ENCODE peak calls at places on chromosomes 16 and 17, in six cellular contexts. M is A549, L is GM12878, N is HepG2, S is K562, Y is SK-N-SH. Z is an unnamed sample.

GRCh38 chr17:5826384-5826783 is 242.1 kb upstream of the NLRP1 start:
- DNase-seq in M (no peak), L (no peak), N (no peak), S (no peak), Y (no peak), Z (no peak)

GRCh38 chr17:28688481-28688880 is 23.2 kb downstream of the PROCA1 start:
- DNase-seq in M (no peak), L (no peak), N (no peak), S (no peak), Y (no peak), Z (no peak)

GRCh38 chr16:48318630-48319029 is 66.6 kb downstream of the SIAH1 start:
- DNase-seq in M (no peak), L (peak), N (no peak), S (no peak), Y (no peak), Z (peak)

GRCh38 chr16:69590590-69590989 is 24.8 kb downstream of the NFAT5 start:
- DNase-seq in M (no peak), L (no peak), N (no peak), S (peak), Y (no peak), Z (no peak)

GRCh38 chr16:50234771-50235556 is 31.4 kb upstream of the ADCY7 start:
- DNase-seq in M (no peak), L (no peak), N (no peak), S (no peak), Y (no peak), Z (no peak)

GRCh38 chr17:70137451-70138230 is 31.7 kb upstream of the KCNJ2 start:
- DNase-seq in M (peak), L (peak), N (no peak), S (no peak), Y (no peak), Z (no peak)

GRCh38 chr17:81147701-81148100 is 17.6 kb upstream of the PVALEF start:
- DNase-seq in M (no peak), L (no peak), N (no peak), S (no peak), Y (no peak), Z (no peak)

GRCh38 chr16:85514295-85514600 is 98.9 kb upstream of the GSE1 start:
- DNase-seq in M (no peak), L (no peak), N (no peak), S (no peak), Y (no peak), Z (no peak)

GRCh38 chr16:88759245-88759975 is 25.6 kb downstream of the PIEZO1 start:
- DNase-seq in M (no peak), L (no peak), N (peak), S (no peak), Y (no peak), Z (no peak)

GRCh38 chr17:76268015-76268749 is 3.0 kb downstream of the UBALD2 start:
- DNase-seq in M (no peak), L (peak), N (no peak), S (peak), Y (peak), Z (no peak)

GRCh38 chr17:38705803-38706624 is 941 bp downstream of the MLLT6 start:
- DNase-seq in M (peak), L (no peak), N (peak), S (peak), Y (peak), Z (no peak)

DNA sequence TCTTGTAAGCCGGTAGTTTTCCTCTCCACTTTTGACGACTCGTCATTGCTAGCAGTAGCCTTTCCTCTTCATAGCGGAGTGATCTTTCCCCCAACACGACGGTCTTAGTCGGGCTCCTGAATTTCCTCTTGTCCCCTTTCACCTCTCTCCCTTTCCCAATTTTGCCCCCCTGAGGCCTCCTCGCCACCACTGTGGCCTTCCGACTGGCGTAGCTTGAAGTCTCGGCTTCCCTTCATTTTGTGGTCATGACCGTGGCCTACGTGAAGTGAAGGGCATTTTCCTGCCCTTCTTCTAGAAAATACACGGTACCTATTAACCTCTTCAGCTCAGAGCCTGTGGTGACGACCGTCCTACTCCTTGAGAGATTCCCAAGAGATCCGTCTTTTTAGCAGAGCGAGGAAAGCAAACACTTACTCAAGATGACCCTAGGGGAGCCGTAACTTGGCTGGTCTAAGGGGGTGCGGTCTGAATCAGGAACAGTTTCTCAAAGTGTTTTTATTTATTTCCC is 791 bp downstream of the PRKAR1A start:
- DNase-seq in M (peak), L (no peak), N (no peak), S (peak), Y (peak), Z (no peak)
- TF ChIP-seq CHD2 in M (no peak), L (no peak), N (no peak), S (no peak), Y (no peak), Z (no peak)

GRCh38 chr16:60246055-60246454 is 1511.9 kb upstream of the GOT2 start:
- DNase-seq in M (no peak), L (no peak), N (no peak), S (no peak), Y (no peak), Z (no peak)
- TF ChIP-seq CHD2 in M (no peak), L (no peak), N (no peak), S (no peak), Y (no peak), Z (no peak)

GRCh38 chr16:58963479-58963878 is 229.4 kb upstream of the GOT2 start:
- DNase-seq in M (no peak), L (no peak), N (no peak), S (no peak), Y (no peak), Z (no peak)

GRCh38 chr16:58960034-58960433 is 225.9 kb upstream of the GOT2 start:
- DNase-seq in M (no peak), L (no peak), N (no peak), S (no peak), Y (no peak), Z (no peak)

DNA sequence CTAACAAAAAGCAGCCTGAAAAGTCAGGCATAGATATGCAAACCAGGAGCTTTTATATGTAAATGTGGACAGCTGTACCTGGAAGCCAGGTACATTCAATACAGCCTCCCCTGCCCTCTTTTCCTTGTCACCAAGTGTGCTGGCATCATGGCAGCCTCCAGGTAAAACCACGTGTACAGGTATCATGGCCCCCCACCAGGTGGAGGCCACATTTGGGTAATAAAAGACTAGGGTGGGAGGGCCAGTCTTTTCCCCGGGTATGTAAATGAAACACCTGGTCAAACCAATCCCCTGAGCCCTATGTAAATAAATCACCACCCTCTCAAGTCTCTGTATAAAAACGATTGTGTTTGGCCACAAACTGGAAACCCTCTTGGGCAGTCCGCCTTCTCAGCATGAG is 226.4 kb upstream of the GOT2 start:
- DNase-seq in M (no peak), L (no peak), N (no peak), S (no peak), Y (no peak), Z (no peak)
- TF ChIP-seq CHD2 in M (no peak), L (no peak), N (no peak), S (no peak), Y (no peak), Z (no peak)

GRCh38 chr16:31472559-31473203 is 729 bp downstream of the TGFB1I1 start:
- DNase-seq in M (peak), L (no peak), N (peak), S (peak), Y (peak), Z (no peak)
- TF ChIP-seq CHD2 in M (no peak), L (no peak), N (no peak), S (no peak), Y (no peak), Z (no peak)

GRCh38 chr16:53291757-53292392 is 142.4 kb upstream of the RBL2 start:
- DNase-seq in M (no peak), L (no peak), N (no peak), S (no peak), Y (no peak), Z (no peak)
- TF ChIP-seq CHD2 in M (no peak), L (no peak), N (no peak), S (no peak), Y (no peak), Z (no peak)

GRCh38 chr16:58654456-58655214 is 25.0 kb upstream of the CNOT1 start:
- DNase-seq in M (no peak), L (no peak), N (peak), S (no peak), Y (no peak), Z (no peak)
- TF ChIP-seq CHD2 in M (no peak), L (no peak), N (no peak), S (no peak), Y (no peak), Z (no peak)

GRCh38 chr16:58299757-58300349 is 5.0 kb upstream of the PRSS54 start:
- DNase-seq in M (no peak), L (no peak), N (peak), S (peak), Y (no peak), Z (peak)
- TF ChIP-seq CHD2 in M (no peak), L (no peak), N (no peak), S (no peak), Y (no peak), Z (no peak)